ENCODE peak calls at places on chromosome 9, in seven cellular contexts. One of them, this sample, is unnamed.

GRCh38 chr9:70934642-70935041 is 186.8 kb downstream of the TRPM3 start:
- DNase-seq in OCI-LY7: no peak
- DNase-seq in MM.1S: no peak
- DNase-seq in stomach: no peak
- DNase-seq in cardiac muscle cell: no peak
- DNase-seq in lung: no peak
- DNase-seq in PC-3: no peak
- DNase-seq in this sample: no peak

GRCh38 chr9:96395964-96396363 is 12.5 kb upstream of the SLC35D2 start:
- DNase-seq in OCI-LY7: no peak
- DNase-seq in MM.1S: no peak
- DNase-seq in stomach: no peak
- DNase-seq in cardiac muscle cell: no peak
- DNase-seq in lung: no peak
- DNase-seq in PC-3: no peak
- DNase-seq in this sample: no peak

GRCh38 chr9:33287087-33287490 is 3.2 kb upstream of the NFX1 start:
- DNase-seq in OCI-LY7: peak; percentile 83
- DNase-seq in MM.1S: peak; percentile 83
- DNase-seq in stomach: peak; percentile 55
- DNase-seq in cardiac muscle cell: peak; percentile 64
- DNase-seq in lung: peak; percentile 44
- DNase-seq in PC-3: peak; percentile 76
- DNase-seq in this sample: peak; percentile 49

GRCh38 chr9:98785333-98785933 is 10.9 kb downstream of the ANKS6 start:
- DNase-seq in OCI-LY7: no peak
- DNase-seq in MM.1S: no peak
- DNase-seq in stomach: no peak
- DNase-seq in cardiac muscle cell: no peak
- DNase-seq in lung: peak; percentile 19
- DNase-seq in PC-3: no peak
- DNase-seq in this sample: no peak

GRCh38 chr9:121292801-121293241 is 24.9 kb downstream of the GSN start:
- DNase-seq in OCI-LY7: no peak
- DNase-seq in MM.1S: no peak
- DNase-seq in stomach: no peak
- DNase-seq in cardiac muscle cell: no peak
- DNase-seq in lung: no peak
- DNase-seq in PC-3: no peak
- DNase-seq in this sample: no peak

GRCh38 chr9:744790-745456 is 96.6 kb upstream of the DMRT1 start:
- DNase-seq in OCI-LY7: no peak
- DNase-seq in MM.1S: no peak
- DNase-seq in stomach: peak; percentile 41
- DNase-seq in cardiac muscle cell: no peak
- DNase-seq in lung: no peak
- DNase-seq in PC-3: no peak
- DNase-seq in this sample: peak; percentile 69

GRCh38 chr9:120970249-120970648 is 43.7 kb upstream of the TRAF1 start:
- DNase-seq in OCI-LY7: no peak
- DNase-seq in MM.1S: no peak
- DNase-seq in stomach: no peak
- DNase-seq in cardiac muscle cell: no peak
- DNase-seq in lung: no peak
- DNase-seq in PC-3: no peak
- DNase-seq in this sample: no peak

GRCh38 chr9:92066131-92066530 is 49.1 kb downstream of the SPTLC1 start:
- DNase-seq in OCI-LY7: no peak
- DNase-seq in MM.1S: no peak
- DNase-seq in stomach: no peak
- DNase-seq in cardiac muscle cell: no peak
- DNase-seq in lung: no peak
- DNase-seq in PC-3: no peak
- DNase-seq in this sample: no peak

GRCh38 chr9:22722492-22722891 is 275.9 kb downstream of the DMRTA1 start:
- DNase-seq in OCI-LY7: no peak
- DNase-seq in MM.1S: no peak
- DNase-seq in stomach: no peak
- DNase-seq in cardiac muscle cell: no peak
- DNase-seq in lung: no peak
- DNase-seq in PC-3: peak; percentile 61
- DNase-seq in this sample: no peak

GRCh38 chr9:2824564-2824963 is 19.3 kb downstream of the PUM3 start:
- DNase-seq in OCI-LY7: no peak
- DNase-seq in MM.1S: no peak
- DNase-seq in stomach: no peak
- DNase-seq in cardiac muscle cell: peak; percentile 37
- DNase-seq in lung: no peak
- DNase-seq in PC-3: no peak
- DNase-seq in this sample: peak; percentile 27

GRCh38 chr9:134518004-134518606 is 123.5 kb upstream of the COL5A1 start:
- DNase-seq in OCI-LY7: no peak
- DNase-seq in MM.1S: no peak
- DNase-seq in stomach: peak; percentile 22
- DNase-seq in cardiac muscle cell: no peak
- DNase-seq in lung: no peak
- DNase-seq in PC-3: no peak
- DNase-seq in this sample: no peak

GRCh38 chr9:119370816-119371215 is 1.6 kb upstream of the BRINP1 start:
- DNase-seq in OCI-LY7: peak; percentile 12
- DNase-seq in MM.1S: peak; percentile 25
- DNase-seq in stomach: no peak
- DNase-seq in cardiac muscle cell: peak; percentile 88
- DNase-seq in lung: no peak
- DNase-seq in PC-3: peak; percentile 1
- DNase-seq in this sample: peak; percentile 18

GRCh38 chr9:37033753-37034319 is at the start of gene PAX5:
- DNase-seq in OCI-LY7: peak; percentile 50
- DNase-seq in MM.1S: no peak
- DNase-seq in stomach: no peak
- DNase-seq in cardiac muscle cell: no peak
- DNase-seq in lung: no peak
- DNase-seq in PC-3: no peak
- DNase-seq in this sample: no peak

GRCh38 chr9:87083986-87084385 is 136.7 kb upstream of the GAS1 start:
- DNase-seq in OCI-LY7: no peak
- DNase-seq in MM.1S: no peak
- DNase-seq in stomach: no peak
- DNase-seq in cardiac muscle cell: no peak
- DNase-seq in lung: no peak
- DNase-seq in PC-3: no peak
- DNase-seq in this sample: no peak

GRCh38 chr9:78539904-78540303 is 243.0 kb downstream of the PSAT1 start:
- DNase-seq in OCI-LY7: no peak
- DNase-seq in MM.1S: no peak
- DNase-seq in stomach: no peak
- DNase-seq in cardiac muscle cell: no peak
- DNase-seq in lung: no peak
- DNase-seq in PC-3: peak; percentile 91
- DNase-seq in this sample: no peak

GRCh38 chr9:11992866-11993265 is 700.3 kb upstream of the TYRP1 start:
- DNase-seq in OCI-LY7: no peak
- DNase-seq in MM.1S: no peak
- DNase-seq in stomach: no peak
- DNase-seq in cardiac muscle cell: no peak
- DNase-seq in lung: no peak
- DNase-seq in PC-3: no peak
- DNase-seq in this sample: no peak

GRCh38 chr9:91659529-91660294 is 236.1 kb upstream of the NFIL3 start:
- DNase-seq in OCI-LY7: no peak
- DNase-seq in MM.1S: no peak
- DNase-seq in stomach: no peak
- DNase-seq in cardiac muscle cell: peak; percentile 45
- DNase-seq in lung: no peak
- DNase-seq in PC-3: peak; percentile 23
- DNase-seq in this sample: peak; percentile 46

GRCh38 chr9:114549677-114550330 is 37.8 kb upstream of the ATP6V1G1 start:
- DNase-seq in OCI-LY7: no peak
- DNase-seq in MM.1S: no peak
- DNase-seq in stomach: no peak
- DNase-seq in cardiac muscle cell: no peak
- DNase-seq in lung: no peak
- DNase-seq in PC-3: peak; percentile 15
- DNase-seq in this sample: no peak

GRCh38 chr9:114166606-114167572 is 11.6 kb downstream of the COL27A1 start:
- DNase-seq in OCI-LY7: no peak
- DNase-seq in MM.1S: no peak
- DNase-seq in stomach: no peak
- DNase-seq in cardiac muscle cell: no peak
- DNase-seq in lung: no peak
- DNase-seq in PC-3: no peak
- DNase-seq in this sample: no peak

GRCh38 chr9:98908897-98909634 is 34.6 kb upstream of the COL15A1 start:
- DNase-seq in OCI-LY7: no peak
- DNase-seq in MM.1S: no peak
- DNase-seq in stomach: no peak
- DNase-seq in cardiac muscle cell: no peak
- DNase-seq in lung: no peak
- DNase-seq in PC-3: no peak
- DNase-seq in this sample: no peak

GRCh38 chr9:2281031-2281802 is 266.1 kb downstream of the SMARCA2 start:
- DNase-seq in OCI-LY7: no peak
- DNase-seq in MM.1S: no peak
- DNase-seq in stomach: no peak
- DNase-seq in cardiac muscle cell: peak; percentile 14
- DNase-seq in lung: no peak
- DNase-seq in PC-3: peak; percentile 19
- DNase-seq in this sample: no peak

GRCh38 chr9:113166039-113166438 is 15.2 kb downstream of the SLC31A2 start:
- DNase-seq in OCI-LY7: no peak
- DNase-seq in MM.1S: no peak
- DNase-seq in stomach: no peak
- DNase-seq in cardiac muscle cell: no peak
- DNase-seq in lung: no peak
- DNase-seq in PC-3: no peak
- DNase-seq in this sample: no peak

GRCh38 chr9:110996436-110997224 is 41.6 kb downstream of the LPAR1 start:
- DNase-seq in OCI-LY7: no peak
- DNase-seq in MM.1S: no peak
- DNase-seq in stomach: peak; percentile 39
- DNase-seq in cardiac muscle cell: no peak
- DNase-seq in lung: peak; percentile 46
- DNase-seq in PC-3: no peak
- DNase-seq in this sample: no peak

DNA sequence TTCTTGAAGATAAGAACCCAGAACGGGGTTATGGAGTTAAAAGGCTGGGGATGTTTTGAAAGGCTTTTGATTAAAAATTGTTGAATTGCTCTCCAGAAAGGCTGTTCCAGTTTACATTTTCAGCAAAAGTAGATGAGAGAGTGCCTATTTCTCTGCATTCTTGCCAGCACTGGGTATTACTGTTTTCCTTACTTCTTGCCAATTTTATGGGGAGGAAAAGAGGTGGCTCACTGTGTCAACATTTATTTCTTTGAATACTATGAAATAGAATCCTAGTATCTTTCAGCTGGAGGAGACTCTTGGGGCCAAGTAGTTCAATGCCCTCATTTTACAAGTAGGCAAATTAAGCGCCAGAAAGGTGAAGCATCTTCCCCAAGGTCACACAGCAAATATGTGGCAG is 7.3 kb downstream of the NCS1 start:
- DNase-seq in OCI-LY7: no peak
- DNase-seq in MM.1S: no peak
- DNase-seq in stomach: no peak
- DNase-seq in cardiac muscle cell: no peak
- DNase-seq in lung: no peak
- DNase-seq in PC-3: peak; percentile 29
- DNase-seq in this sample: no peak
- H3K27ac ChIP-seq in OCI-LY7: no peak overlapping the region
- H3K27ac ChIP-seq in MM.1S: no peak overlapping the region
- H3K27ac ChIP-seq in stomach: no peak overlapping the region
- H3K27ac ChIP-seq in cardiac muscle cell: peak overlapping the region; percentile 6
- H3K27ac ChIP-seq in lung: no peak overlapping the region
- H3K27ac ChIP-seq in PC-3: no peak overlapping the region
- H3K27ac ChIP-seq in this sample: no peak overlapping the region

DNA sequence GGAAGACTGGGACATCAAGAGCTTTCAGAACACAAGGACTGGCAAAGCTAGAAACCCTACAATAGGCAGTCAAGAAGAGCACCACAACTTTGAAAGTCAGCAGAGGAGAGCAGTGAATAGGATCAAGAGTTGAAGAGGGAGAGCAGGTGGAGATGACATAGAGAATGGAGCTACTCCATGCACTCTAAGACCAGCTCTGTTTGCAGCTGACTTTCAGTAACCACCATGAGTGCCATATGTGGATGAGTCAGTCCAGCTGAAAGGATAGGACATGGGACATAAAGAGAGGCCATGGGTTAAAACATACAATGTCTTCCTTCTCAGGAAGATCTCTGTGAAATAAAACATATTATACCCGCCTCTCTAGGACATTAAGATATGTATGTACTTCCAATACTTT is 289.1 kb upstream of the KLF4 start:
- DNase-seq in OCI-LY7: no peak
- DNase-seq in MM.1S: no peak
- DNase-seq in stomach: no peak
- DNase-seq in cardiac muscle cell: no peak
- DNase-seq in lung: no peak
- DNase-seq in PC-3: no peak
- DNase-seq in this sample: no peak
- H3K4me3 ChIP-seq in OCI-LY7: no peak overlapping the region
- H3K4me3 ChIP-seq in MM.1S: no peak overlapping the region
- H3K4me3 ChIP-seq in stomach: no peak overlapping the region
- H3K4me3 ChIP-seq in cardiac muscle cell: no peak overlapping the region
- H3K4me3 ChIP-seq in lung: no peak overlapping the region
- H3K4me3 ChIP-seq in PC-3: no peak overlapping the region
- H3K4me3 ChIP-seq in this sample: no peak overlapping the region

GRCh38 chr9:108119530-108120113 is 630.1 kb upstream of the KLF4 start:
- DNase-seq in OCI-LY7: no peak
- DNase-seq in MM.1S: no peak
- DNase-seq in stomach: peak; percentile 84
- DNase-seq in cardiac muscle cell: no peak
- DNase-seq in lung: no peak
- DNase-seq in PC-3: no peak
- DNase-seq in this sample: no peak

GRCh38 chr9:108130896-108131295 is 641.3 kb upstream of the KLF4 start:
- DNase-seq in OCI-LY7: no peak
- DNase-seq in MM.1S: no peak
- DNase-seq in stomach: peak; percentile 33
- DNase-seq in cardiac muscle cell: no peak
- DNase-seq in lung: no peak
- DNase-seq in PC-3: no peak
- DNase-seq in this sample: no peak

GRCh38 chr9:108125541-108125940 is 636.0 kb upstream of the KLF4 start:
- DNase-seq in OCI-LY7: no peak
- DNase-seq in MM.1S: no peak
- DNase-seq in stomach: no peak
- DNase-seq in cardiac muscle cell: no peak
- DNase-seq in lung: no peak
- DNase-seq in PC-3: no peak
- DNase-seq in this sample: peak; percentile 20
- TF ChIP-seq CTCF in OCI-LY7: peak; percentile 69
- TF ChIP-seq CTCF in MM.1S: no peak
- TF ChIP-seq CTCF in stomach: no peak
- TF ChIP-seq CTCF in cardiac muscle cell: peak; percentile 45
- TF ChIP-seq CTCF in lung: no peak
- TF ChIP-seq CTCF in PC-3: peak; percentile 55
- TF ChIP-seq CTCF in this sample: peak; percentile 73

DNA sequence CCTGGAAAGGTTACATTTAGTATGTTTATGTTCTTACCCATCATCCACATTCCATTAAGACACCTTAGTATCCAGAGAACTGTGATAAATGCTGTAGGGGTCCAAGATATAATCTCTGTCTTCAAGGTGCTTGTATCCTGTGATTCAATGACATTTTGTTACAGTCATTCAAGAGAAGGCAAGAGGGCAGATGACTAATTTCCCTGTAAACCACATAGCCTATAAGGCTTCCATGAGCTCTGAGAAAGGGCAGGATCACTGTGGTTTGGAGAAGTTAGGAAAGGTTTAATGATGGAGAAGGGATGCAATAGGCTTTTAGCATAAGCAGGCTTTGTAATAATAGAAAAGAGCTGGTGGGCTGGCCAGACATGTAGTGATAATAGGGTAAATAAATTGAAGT is 40.0 kb downstream of the PAPPA start:
- DNase-seq in OCI-LY7: no peak
- DNase-seq in MM.1S: no peak
- DNase-seq in stomach: no peak
- DNase-seq in cardiac muscle cell: no peak
- DNase-seq in lung: no peak
- DNase-seq in PC-3: peak; percentile 81
- DNase-seq in this sample: no peak
- H3K27ac ChIP-seq in OCI-LY7: no peak overlapping the region
- H3K27ac ChIP-seq in MM.1S: no peak overlapping the region
- H3K27ac ChIP-seq in stomach: no peak overlapping the region
- H3K27ac ChIP-seq in cardiac muscle cell: no peak overlapping the region
- H3K27ac ChIP-seq in lung: no peak overlapping the region
- H3K27ac ChIP-seq in PC-3: peak overlapping the region; percentile 63
- H3K27ac ChIP-seq in this sample: no peak overlapping the region

This sample was measured in WERI-Rb-1.